ENCODE peak calls at places on chromosome 1, in nine cellular contexts. One of them, this sample, is unnamed.

GRCh38 chr1:66982561-66983285 is 57.9 kb downstream of the MIER1 start:
- DNase-seq in T-cell: no peak
- DNase-seq in iPS-NIHi11: no peak
- DNase-seq in CD8-positive, alpha-beta memory T cell: no peak
- DNase-seq in AG08395: no peak
- DNase-seq in lower leg skin: no peak
- DNase-seq in HFFc6: no peak
- DNase-seq in OCI-LY7: no peak
- DNase-seq in Panc1: no peak
- DNase-seq in this sample: no peak

GRCh38 chr1:17557986-17558385 is 18.5 kb downstream of the ARHGEF10L start:
- DNase-seq in CD8-positive, alpha-beta memory T cell: no peak
- DNase-seq in T-cell: no peak
- DNase-seq in Panc1: no peak
- DNase-seq in iPS-NIHi11: no peak
- DNase-seq in OCI-LY7: no peak
- DNase-seq in AG08395: no peak
- DNase-seq in HFFc6: no peak
- DNase-seq in lower leg skin: no peak
- DNase-seq in this sample: no peak

GRCh38 chr1:229156819-229157218 is 114.1 kb upstream of the RAB4A start:
- DNase-seq in T-cell: no peak
- DNase-seq in CD8-positive, alpha-beta memory T cell: no peak
- DNase-seq in lower leg skin: no peak
- DNase-seq in HFFc6: no peak
- DNase-seq in OCI-LY7: no peak
- DNase-seq in Panc1: peak
- DNase-seq in iPS-NIHi11: peak
- DNase-seq in AG08395: peak
- DNase-seq in this sample: no peak

GRCh38 chr1:24987875-24988559 is 57.9 kb upstream of the RUNX3 start:
- DNase-seq in AG08395: no peak
- DNase-seq in Panc1: no peak
- DNase-seq in lower leg skin: no peak
- DNase-seq in HFFc6: no peak
- DNase-seq in T-cell: no peak
- DNase-seq in CD8-positive, alpha-beta memory T cell: no peak
- DNase-seq in OCI-LY7: no peak
- DNase-seq in iPS-NIHi11: no peak
- DNase-seq in this sample: no peak

GRCh38 chr1:230310381-230311163 is 115.6 kb downstream of the PGBD5 start:
- DNase-seq in HFFc6: peak
- DNase-seq in OCI-LY7: peak
- DNase-seq in CD8-positive, alpha-beta memory T cell: peak
- DNase-seq in lower leg skin: peak
- DNase-seq in T-cell: peak
- DNase-seq in iPS-NIHi11: peak
- DNase-seq in Panc1: peak
- DNase-seq in AG08395: peak
- DNase-seq in this sample: peak

GRCh38 chr1:56417636-56418035 is 161.7 kb downstream of the PLPP3 start:
- DNase-seq in iPS-NIHi11: no peak
- DNase-seq in CD8-positive, alpha-beta memory T cell: no peak
- DNase-seq in AG08395: no peak
- DNase-seq in lower leg skin: no peak
- DNase-seq in Panc1: no peak
- DNase-seq in OCI-LY7: no peak
- DNase-seq in HFFc6: no peak
- DNase-seq in T-cell: no peak
- DNase-seq in this sample: no peak

GRCh38 chr1:186662752-186663151 is 17.5 kb downstream of the PTGS2 start:
- DNase-seq in lower leg skin: no peak
- DNase-seq in Panc1: no peak
- DNase-seq in iPS-NIHi11: peak
- DNase-seq in CD8-positive, alpha-beta memory T cell: no peak
- DNase-seq in AG08395: no peak
- DNase-seq in T-cell: no peak
- DNase-seq in OCI-LY7: no peak
- DNase-seq in HFFc6: peak
- DNase-seq in this sample: no peak

GRCh38 chr1:205440476-205441317 is 15.1 kb downstream of the BLACAT1 start:
- DNase-seq in OCI-LY7: peak
- DNase-seq in HFFc6: peak
- DNase-seq in CD8-positive, alpha-beta memory T cell: peak
- DNase-seq in T-cell: peak
- DNase-seq in lower leg skin: no peak
- DNase-seq in iPS-NIHi11: peak
- DNase-seq in Panc1: no peak
- DNase-seq in AG08395: no peak
- DNase-seq in this sample: no peak

GRCh38 chr1:203593723-203594122 is 32.9 kb upstream of the ATP2B4 start:
- DNase-seq in iPS-NIHi11: no peak
- DNase-seq in CD8-positive, alpha-beta memory T cell: peak
- DNase-seq in HFFc6: peak
- DNase-seq in lower leg skin: no peak
- DNase-seq in AG08395: no peak
- DNase-seq in T-cell: peak
- DNase-seq in OCI-LY7: peak
- DNase-seq in Panc1: no peak
- DNase-seq in this sample: no peak

GRCh38 chr1:241716915-241717651 is 65.0 kb downstream of the WDR64 start:
- DNase-seq in T-cell: no peak
- DNase-seq in HFFc6: peak
- DNase-seq in AG08395: no peak
- DNase-seq in CD8-positive, alpha-beta memory T cell: peak
- DNase-seq in lower leg skin: no peak
- DNase-seq in OCI-LY7: no peak
- DNase-seq in iPS-NIHi11: no peak
- DNase-seq in Panc1: no peak
- DNase-seq in this sample: no peak

GRCh38 chr1:239311331-239311730 is 75.0 kb upstream of the CHRM3 start:
- DNase-seq in AG08395: no peak
- DNase-seq in Panc1: no peak
- DNase-seq in iPS-NIHi11: no peak
- DNase-seq in CD8-positive, alpha-beta memory T cell: no peak
- DNase-seq in T-cell: no peak
- DNase-seq in OCI-LY7: no peak
- DNase-seq in HFFc6: no peak
- DNase-seq in lower leg skin: no peak
- DNase-seq in this sample: no peak

GRCh38 chr1:201882665-201883132 is 6.0 kb upstream of the SHISA4 start:
- DNase-seq in OCI-LY7: peak
- DNase-seq in iPS-NIHi11: no peak
- DNase-seq in CD8-positive, alpha-beta memory T cell: no peak
- DNase-seq in lower leg skin: peak
- DNase-seq in Panc1: peak
- DNase-seq in HFFc6: peak
- DNase-seq in T-cell: no peak
- DNase-seq in AG08395: peak
- DNase-seq in this sample: peak

GRCh38 chr1:209384710-209385550 is 198.6 kb upstream of the CAMK1G start:
- DNase-seq in HFFc6: no peak
- DNase-seq in T-cell: no peak
- DNase-seq in CD8-positive, alpha-beta memory T cell: no peak
- DNase-seq in iPS-NIHi11: no peak
- DNase-seq in lower leg skin: no peak
- DNase-seq in Panc1: no peak
- DNase-seq in OCI-LY7: no peak
- DNase-seq in AG08395: no peak
- DNase-seq in this sample: no peak

GRCh38 chr1:1198423-1199140 is 7.8 kb downstream of the TNFRSF18 start:
- DNase-seq in iPS-NIHi11: no peak
- DNase-seq in CD8-positive, alpha-beta memory T cell: no peak
- DNase-seq in AG08395: no peak
- DNase-seq in T-cell: no peak
- DNase-seq in Panc1: no peak
- DNase-seq in HFFc6: no peak
- DNase-seq in lower leg skin: no peak
- DNase-seq in OCI-LY7: no peak
- DNase-seq in this sample: no peak

GRCh38 chr1:69524010-69524409 is 43.7 kb upstream of the LRRC7 start:
- DNase-seq in Panc1: no peak
- DNase-seq in iPS-NIHi11: no peak
- DNase-seq in OCI-LY7: no peak
- DNase-seq in lower leg skin: no peak
- DNase-seq in T-cell: no peak
- DNase-seq in AG08395: peak
- DNase-seq in HFFc6: no peak
- DNase-seq in CD8-positive, alpha-beta memory T cell: no peak
- DNase-seq in this sample: no peak

GRCh38 chr1:246107516-246108277 is 399.4 kb downstream of the SMYD3 start:
- DNase-seq in iPS-NIHi11: no peak
- DNase-seq in HFFc6: peak
- DNase-seq in OCI-LY7: no peak
- DNase-seq in CD8-positive, alpha-beta memory T cell: no peak
- DNase-seq in Panc1: no peak
- DNase-seq in lower leg skin: no peak
- DNase-seq in T-cell: no peak
- DNase-seq in AG08395: no peak
- DNase-seq in this sample: no peak

GRCh38 chr1:155648207-155649147 is 38.5 kb downstream of the MSTO1 start:
- DNase-seq in AG08395: peak
- DNase-seq in iPS-NIHi11: peak
- DNase-seq in OCI-LY7: peak
- DNase-seq in CD8-positive, alpha-beta memory T cell: no peak
- DNase-seq in lower leg skin: no peak
- DNase-seq in HFFc6: peak
- DNase-seq in T-cell: no peak
- DNase-seq in Panc1: no peak
- DNase-seq in this sample: peak

GRCh38 chr1:119740886-119741780 is 27.6 kb downstream of the HMGCS2 start:
- DNase-seq in T-cell: no peak
- DNase-seq in Panc1: no peak
- DNase-seq in AG08395: no peak
- DNase-seq in HFFc6: no peak
- DNase-seq in iPS-NIHi11: no peak
- DNase-seq in CD8-positive, alpha-beta memory T cell: no peak
- DNase-seq in OCI-LY7: no peak
- DNase-seq in lower leg skin: no peak
- DNase-seq in this sample: no peak

GRCh38 chr1:1624443-1625403 is 7.2 kb upstream of the MMP23B start:
- DNase-seq in lower leg skin: no peak
- DNase-seq in HFFc6: no peak
- DNase-seq in Panc1: no peak
- DNase-seq in T-cell: no peak
- DNase-seq in AG08395: no peak
- DNase-seq in OCI-LY7: no peak
- DNase-seq in iPS-NIHi11: peak
- DNase-seq in CD8-positive, alpha-beta memory T cell: no peak
- DNase-seq in this sample: no peak

GRCh38 chr1:41365772-41366427 is 4.7 kb downstream of the FOXO6 start:
- DNase-seq in Panc1: no peak
- DNase-seq in CD8-positive, alpha-beta memory T cell: peak
- DNase-seq in iPS-NIHi11: no peak
- DNase-seq in HFFc6: no peak
- DNase-seq in OCI-LY7: no peak
- DNase-seq in AG08395: no peak
- DNase-seq in lower leg skin: no peak
- DNase-seq in T-cell: no peak
- DNase-seq in this sample: no peak

GRCh38 chr1:204341380-204341779 is 18.3 kb downstream of the PLEKHA6 start:
- DNase-seq in T-cell: no peak
- DNase-seq in iPS-NIHi11: no peak
- DNase-seq in CD8-positive, alpha-beta memory T cell: no peak
- DNase-seq in lower leg skin: no peak
- DNase-seq in OCI-LY7: no peak
- DNase-seq in Panc1: no peak
- DNase-seq in AG08395: peak
- DNase-seq in HFFc6: peak
- DNase-seq in this sample: peak

GRCh38 chr1:217586586-217586985 is 44.3 kb downstream of the GPATCH2 start:
- DNase-seq in lower leg skin: no peak
- DNase-seq in T-cell: no peak
- DNase-seq in OCI-LY7: no peak
- DNase-seq in iPS-NIHi11: no peak
- DNase-seq in Panc1: peak
- DNase-seq in CD8-positive, alpha-beta memory T cell: no peak
- DNase-seq in HFFc6: peak
- DNase-seq in AG08395: no peak
- DNase-seq in this sample: peak

GRCh38 chr1:67314696-67315095 is 7.0 kb downstream of the IL12RB2 start:
- DNase-seq in T-cell: no peak
- DNase-seq in lower leg skin: no peak
- DNase-seq in HFFc6: no peak
- DNase-seq in iPS-NIHi11: peak
- DNase-seq in AG08395: no peak
- DNase-seq in Panc1: no peak
- DNase-seq in OCI-LY7: no peak
- DNase-seq in CD8-positive, alpha-beta memory T cell: no peak
- DNase-seq in this sample: no peak

GRCh38 chr1:34128186-34128889 is 36.7 kb downstream of the CSMD2 start:
- DNase-seq in lower leg skin: no peak
- DNase-seq in Panc1: no peak
- DNase-seq in CD8-positive, alpha-beta memory T cell: no peak
- DNase-seq in AG08395: peak
- DNase-seq in HFFc6: no peak
- DNase-seq in T-cell: no peak
- DNase-seq in iPS-NIHi11: no peak
- DNase-seq in OCI-LY7: no peak
- DNase-seq in this sample: no peak

GRCh38 chr1:78225153-78225552 is 179.4 kb downstream of the GIPC2 start:
- DNase-seq in HFFc6: no peak
- DNase-seq in Panc1: no peak
- DNase-seq in OCI-LY7: no peak
- DNase-seq in lower leg skin: no peak
- DNase-seq in iPS-NIHi11: peak
- DNase-seq in CD8-positive, alpha-beta memory T cell: no peak
- DNase-seq in AG08395: no peak
- DNase-seq in T-cell: no peak
- DNase-seq in this sample: no peak

GRCh38 chr1:181092056-181092455 is 3.6 kb downstream of the IER5 start:
- DNase-seq in Panc1: no peak
- DNase-seq in T-cell: no peak
- DNase-seq in lower leg skin: no peak
- DNase-seq in HFFc6: no peak
- DNase-seq in AG08395: no peak
- DNase-seq in iPS-NIHi11: no peak
- DNase-seq in OCI-LY7: no peak
- DNase-seq in CD8-positive, alpha-beta memory T cell: no peak
- DNase-seq in this sample: no peak